ENCODE peak calls at places on chromosome 14, in four cellular contexts. One of them, this sample, is unnamed.

GRCh38 chr14:85319998-85320397 is 209.9 kb upstream of the FLRT2 start:
- DNase-seq in K562: no peak
- DNase-seq in WTC11: no peak
- DNase-seq in HepG2: no peak
- DNase-seq in this sample: no peak

GRCh38 chr14:80978403-80978802 is 23.0 kb downstream of the TSHR start:
- DNase-seq in HepG2: no peak
- DNase-seq in K562: no peak
- DNase-seq in WTC11: no peak
- DNase-seq in this sample: no peak

GRCh38 chr14:30005114-30005698 is 77.6 kb upstream of the PRKD1 start:
- DNase-seq in HepG2: peak; percentile 62
- DNase-seq in K562: peak; percentile 3
- DNase-seq in WTC11: no peak
- DNase-seq in this sample: peak; percentile 43

GRCh38 chr14:58647777-58648176 is 10.0 kb downstream of the DACT1 start:
- DNase-seq in K562: no peak
- DNase-seq in HepG2: no peak
- DNase-seq in WTC11: no peak
- DNase-seq in this sample: no peak

GRCh38 chr14:68510201-68510600 is 282.7 kb downstream of the ZFP36L1 start:
- DNase-seq in K562: no peak
- DNase-seq in HepG2: no peak
- DNase-seq in WTC11: no peak
- DNase-seq in this sample: no peak

GRCh38 chr14:104693482-104694431 is 4.3 kb downstream of the INF2 start:
- DNase-seq in K562: no peak
- DNase-seq in WTC11: no peak
- DNase-seq in HepG2: no peak
- DNase-seq in this sample: no peak

GRCh38 chr14:74515891-74516412 is 22.4 kb downstream of the ISCA2 start:
- DNase-seq in K562: no peak
- DNase-seq in HepG2: no peak
- DNase-seq in WTC11: no peak
- DNase-seq in this sample: no peak

GRCh38 chr14:22748691-22749090 is 17.8 kb upstream of the OXA1L start:
- DNase-seq in HepG2: no peak
- DNase-seq in WTC11: no peak
- DNase-seq in K562: no peak
- DNase-seq in this sample: no peak

GRCh38 chr14:58882577-58883018 is 244.8 kb downstream of the DACT1 start:
- DNase-seq in K562: no peak
- DNase-seq in HepG2: no peak
- DNase-seq in WTC11: no peak
- DNase-seq in this sample: peak; percentile 74

GRCh38 chr14:34554540-34555250 is 15.2 kb upstream of the EAPP start:
- DNase-seq in HepG2: no peak
- DNase-seq in K562: no peak
- DNase-seq in WTC11: no peak
- DNase-seq in this sample: no peak
- TF ChIP-seq ELF4 in HepG2: no peak
- TF ChIP-seq ELF4 in K562: no peak
- TF ChIP-seq ELF4 in WTC11: no peak
- TF ChIP-seq ELF4 in this sample: no peak

DNA sequence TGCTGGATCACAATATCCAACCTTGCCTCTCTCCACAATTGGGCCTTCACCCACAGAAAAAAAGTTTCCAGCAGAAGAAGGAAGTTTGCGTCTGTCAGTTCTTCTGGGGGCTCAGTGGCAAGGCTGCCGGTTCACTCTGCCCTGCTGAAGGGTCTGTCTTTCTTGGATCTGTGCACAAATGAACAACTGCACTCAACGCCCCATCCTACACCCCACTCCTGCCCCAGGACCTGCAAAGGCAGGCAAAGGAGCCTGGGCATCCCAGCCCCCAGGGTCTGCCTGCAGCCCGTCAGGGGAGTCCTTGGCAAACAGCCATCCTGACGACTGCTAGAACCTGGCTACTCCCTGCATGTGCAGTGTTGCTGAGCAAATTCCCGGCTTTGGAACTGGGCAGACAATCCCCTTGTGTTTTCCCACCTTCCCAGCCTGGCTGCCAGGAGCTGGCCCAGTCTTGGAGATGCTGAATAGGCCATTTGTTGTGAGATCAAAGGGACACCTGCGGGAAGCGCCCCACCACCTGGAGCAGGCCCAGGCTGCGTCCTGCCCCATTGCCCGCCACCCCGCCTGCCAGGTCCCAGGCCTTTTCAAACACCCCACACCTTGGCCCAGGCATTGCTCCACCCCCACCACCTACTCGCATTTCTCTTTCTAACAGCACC is 311.9 kb downstream of the BCL11B start:
- DNase-seq in K562: no peak
- DNase-seq in WTC11: no peak
- DNase-seq in HepG2: no peak
- DNase-seq in this sample: no peak
- TF ChIP-seq ELF4 in K562: no peak
- TF ChIP-seq ELF4 in WTC11: no peak
- TF ChIP-seq ELF4 in HepG2: no peak
- TF ChIP-seq ELF4 in this sample: no peak

DNA sequence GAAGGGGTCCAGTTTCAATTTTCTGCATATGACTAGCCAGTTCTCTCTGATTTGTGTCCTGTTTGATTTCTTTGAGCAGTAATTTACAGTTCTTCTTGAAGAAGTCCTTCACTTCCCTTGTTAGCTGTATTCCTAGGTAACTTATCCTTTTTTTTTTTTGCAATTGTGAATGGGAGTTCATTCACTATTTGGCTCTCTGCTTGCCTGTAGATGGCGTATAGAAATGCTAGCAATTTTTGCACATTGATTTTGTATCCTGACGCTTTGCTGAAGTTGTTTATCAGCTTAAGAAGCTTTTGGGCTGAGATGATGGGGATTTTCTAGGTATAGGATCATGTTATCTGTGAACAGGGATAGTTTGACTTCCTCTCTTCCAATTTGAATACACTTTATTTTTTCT is 77.6 kb upstream of the NID2 start:
- DNase-seq in WTC11: no peak
- DNase-seq in K562: no peak
- DNase-seq in HepG2: no peak
- DNase-seq in this sample: no peak
- TF ChIP-seq ELF4 in WTC11: no peak
- TF ChIP-seq ELF4 in K562: no peak
- TF ChIP-seq ELF4 in HepG2: no peak
- TF ChIP-seq ELF4 in this sample: no peak

GRCh38 chr14:24183014-24183481 is 5.6 kb downstream of the IPO4 start:
- DNase-seq in K562: no peak
- DNase-seq in HepG2: no peak
- DNase-seq in WTC11: no peak
- DNase-seq in this sample: no peak

GRCh38 chr14:24179961-24180726 is 8.3 kb downstream of the REC8 start:
- DNase-seq in HepG2: no peak
- DNase-seq in WTC11: no peak
- DNase-seq in K562: no peak
- DNase-seq in this sample: no peak

GRCh38 chr14:24181251-24182077 is 7.2 kb downstream of the IPO4 start:
- DNase-seq in WTC11: no peak
- DNase-seq in K562: no peak
- DNase-seq in HepG2: no peak
- DNase-seq in this sample: no peak

GRCh38 chr14:24184104-24184970 is 4.3 kb downstream of the IPO4 start:
- DNase-seq in HepG2: no peak
- DNase-seq in WTC11: no peak
- DNase-seq in K562: no peak
- DNase-seq in this sample: no peak

GRCh38 chr14:24182110-24182882 is 6.3 kb downstream of the IPO4 start:
- DNase-seq in WTC11: no peak
- DNase-seq in HepG2: no peak
- DNase-seq in K562: no peak
- DNase-seq in this sample: no peak
- TF ChIP-seq ELF4 in WTC11: no peak
- TF ChIP-seq ELF4 in HepG2: no peak
- TF ChIP-seq ELF4 in K562: no peak
- TF ChIP-seq ELF4 in this sample: no peak

GRCh38 chr14:76948976-76949375 is 79.5 kb downstream of the IRF2BPL start:
- DNase-seq in WTC11: no peak
- DNase-seq in HepG2: no peak
- DNase-seq in K562: no peak
- DNase-seq in this sample: no peak
- TF ChIP-seq ELF4 in WTC11: no peak
- TF ChIP-seq ELF4 in HepG2: no peak
- TF ChIP-seq ELF4 in K562: no peak
- TF ChIP-seq ELF4 in this sample: no peak

GRCh38 chr14:106185837-106186233 is 659.5 kb downstream of the TMEM121 start:
- DNase-seq in WTC11: no peak
- DNase-seq in K562: no peak
- DNase-seq in HepG2: no peak
- DNase-seq in this sample: no peak
- TF ChIP-seq ELF4 in WTC11: no peak
- TF ChIP-seq ELF4 in K562: no peak
- TF ChIP-seq ELF4 in HepG2: no peak
- TF ChIP-seq ELF4 in this sample: no peak